ENCODE peak calls at places on chromosomes 3 and 15, in nine cellular contexts. I is Kasumi-1; J is GM04504; W is activated CD8-positive, alpha-beta memory T cell treated with anti-CD3 and anti-CD28 coated beads for 48 hours; B is HFFc6; X is spleen; C is nucleus accumbens; V is iris pigment epithelial cell; N is fibroblast of the aortic adventitia. G is an unnamed sample.
A peak's percentile ranks its signal among the peaks of the same experiment; 100 is the strongest.

GRCh38 chr3:184172681-184173373 is 1.8 kb upstream of the AP2M1 start:
- DNase-seq in N (peak; percentile 95), B (peak; percentile 97), V (peak; percentile 91), I (no peak), W (no peak), X (no peak), C (no peak), J (peak; percentile 81), G (no peak)

GRCh38 chr3:14274999-14275961 is 96.7 kb downstream of the LSM3 start:
- DNase-seq in V (no peak), N (no peak), B (no peak), C (no peak), X (peak; percentile 55), I (peak; percentile 8), J (no peak), W (no peak), G (no peak)

GRCh38 chr15:45790325-45790943 is 155.6 kb downstream of the SQOR start:
- DNase-seq in X (no peak), C (no peak), V (peak; percentile 27), I (peak; percentile 40), J (no peak), N (peak; percentile 36), B (no peak), W (no peak), G (peak; percentile 44)

GRCh38 chr3:39937315-39937714 is 127.9 kb downstream of the MYRIP start:
- DNase-seq in C (peak; percentile 61), J (no peak), W (no peak), N (no peak), V (no peak), B (no peak), I (no peak), X (no peak), G (no peak)

GRCh38 chr3:19270471-19270870 is 122.2 kb downstream of the KCNH8 start:
- DNase-seq in J (no peak), W (no peak), X (no peak), C (no peak), V (no peak), B (no peak), N (no peak), I (no peak), G (no peak)

GRCh38 chr3:114624047-114624445 is 330.2 kb downstream of the TIGIT start:
- DNase-seq in C (no peak), N (peak; percentile 69), I (no peak), X (no peak), W (no peak), V (peak; percentile 69), J (peak; percentile 35), B (peak; percentile 18), G (peak; percentile 84)

GRCh38 chr3:123449092-123449985 is 449 bp upstream of the ADCY5 start:
- DNase-seq in I (no peak), C (peak; percentile 51), V (peak; percentile 44), N (peak; percentile 3), X (peak; percentile 74), W (no peak), B (no peak), J (no peak), G (no peak)

GRCh38 chr3:131349946-131350347 is 31.6 kb upstream of the NUDT16 start:
- DNase-seq in W (no peak), X (no peak), C (no peak), N (peak; percentile 90), B (peak; percentile 89), I (no peak), J (peak; percentile 69), V (peak; percentile 78), G (peak; percentile 5)

GRCh38 chr3:90041995-90042394 is 934.6 kb downstream of the EPHA3 start:
- DNase-seq in X (no peak), B (no peak), V (no peak), N (no peak), J (no peak), I (no peak), C (no peak), W (no peak), G (no peak)

GRCh38 chr3:192033246-192033645 is 572.3 kb downstream of the PYDC2 start:
- DNase-seq in N (no peak), B (no peak), W (no peak), V (peak; percentile 16), C (no peak), J (no peak), X (no peak), I (no peak), G (peak; percentile 55)

GRCh38 chr15:34810455-34811146 is 15.3 kb upstream of the ACTC1 start:
- DNase-seq in J (peak; percentile 96), V (peak; percentile 99), I (no peak), C (no peak), X (no peak), W (no peak), N (peak; percentile 93), B (peak; percentile 97), G (no peak)

GRCh38 chr3:115766587-115767492 is 143.5 kb downstream of the GAP43 start:
- DNase-seq in X (no peak), W (no peak), C (no peak), B (no peak), V (peak; percentile 70), I (no peak), J (no peak), N (peak; percentile 83), G (peak; percentile 15)

GRCh38 chr3:62586356-62586755 is 213.0 kb upstream of the FEZF2 start:
- DNase-seq in J (peak; percentile 43), C (no peak), B (no peak), N (peak; percentile 45), I (no peak), X (no peak), W (no peak), V (peak; percentile 90), G (no peak)

GRCh38 chr15:49815937-49816336 is 195.1 kb downstream of the DTWD1 start:
- DNase-seq in B (peak; percentile 77), J (peak; percentile 92), X (no peak), I (peak; percentile 89), W (no peak), V (peak; percentile 74), N (peak; percentile 83), C (no peak), G (no peak)

GRCh38 chr3:69239063-69239462 is 116.7 kb upstream of the LMOD3 start:
- DNase-seq in V (no peak), X (no peak), I (no peak), W (no peak), B (no peak), C (no peak), N (no peak), J (no peak), G (no peak)